ENCODE peak calls at places on chromosomes 12 and 14, in ten cellular contexts. One of them, this sample, is unnamed.

GRCh38 chr12:42744539-42745156 is 155.1 kb upstream of the PRICKLE1 start:
- DNase-seq in AG20443: peak
- DNase-seq in stimulated activated CD4-positive, alpha-beta T cell treated with anti-CD3 and anti-CD28 coated beads, Interleukin-2, amount 100 ng/mL, for 48 hours: no peak
- DNase-seq in iris pigment epithelial cell: no peak
- DNase-seq in LHCN-M2: peak
- DNase-seq in K562: no peak
- DNase-seq in Kasumi-1: no peak
- DNase-seq in cardiac muscle cell: no peak
- DNase-seq in heart right ventricle: no peak
- DNase-seq in activated CD4-positive, alpha-beta T cell treated with anti-CD3 and anti-CD28 coated beads for 48 hours: no peak
- DNase-seq in this sample: no peak

GRCh38 chr12:57235012-57235727 is 5.7 kb downstream of the SHMT2 start:
- DNase-seq in iris pigment epithelial cell: peak
- DNase-seq in cardiac muscle cell: no peak
- DNase-seq in Kasumi-1: no peak
- DNase-seq in heart right ventricle: peak
- DNase-seq in activated CD4-positive, alpha-beta T cell treated with anti-CD3 and anti-CD28 coated beads for 48 hours: no peak
- DNase-seq in K562: peak
- DNase-seq in stimulated activated CD4-positive, alpha-beta T cell treated with anti-CD3 and anti-CD28 coated beads, Interleukin-2, amount 100 ng/mL, for 48 hours: no peak
- DNase-seq in LHCN-M2: no peak
- DNase-seq in AG20443: no peak
- DNase-seq in this sample: peak

GRCh38 chr12:106754331-106754730 is 20.2 kb upstream of the RIC8B start:
- DNase-seq in iris pigment epithelial cell: no peak
- DNase-seq in K562: no peak
- DNase-seq in activated CD4-positive, alpha-beta T cell treated with anti-CD3 and anti-CD28 coated beads for 48 hours: no peak
- DNase-seq in stimulated activated CD4-positive, alpha-beta T cell treated with anti-CD3 and anti-CD28 coated beads, Interleukin-2, amount 100 ng/mL, for 48 hours: no peak
- DNase-seq in LHCN-M2: no peak
- DNase-seq in cardiac muscle cell: no peak
- DNase-seq in AG20443: no peak
- DNase-seq in Kasumi-1: no peak
- DNase-seq in heart right ventricle: no peak
- DNase-seq in this sample: no peak

GRCh38 chr12:77189463-77189862 is 124.1 kb upstream of the E2F7 start:
- DNase-seq in Kasumi-1: no peak
- DNase-seq in iris pigment epithelial cell: peak
- DNase-seq in K562: no peak
- DNase-seq in cardiac muscle cell: no peak
- DNase-seq in activated CD4-positive, alpha-beta T cell treated with anti-CD3 and anti-CD28 coated beads for 48 hours: no peak
- DNase-seq in AG20443: peak
- DNase-seq in heart right ventricle: no peak
- DNase-seq in stimulated activated CD4-positive, alpha-beta T cell treated with anti-CD3 and anti-CD28 coated beads, Interleukin-2, amount 100 ng/mL, for 48 hours: no peak
- DNase-seq in LHCN-M2: peak
- DNase-seq in this sample: peak

GRCh38 chr12:106145539-106146447 is 7.0 kb upstream of the NUAK1 start:
- DNase-seq in AG20443: no peak
- DNase-seq in activated CD4-positive, alpha-beta T cell treated with anti-CD3 and anti-CD28 coated beads for 48 hours: no peak
- DNase-seq in LHCN-M2: no peak
- DNase-seq in iris pigment epithelial cell: no peak
- DNase-seq in cardiac muscle cell: peak
- DNase-seq in heart right ventricle: peak
- DNase-seq in K562: no peak
- DNase-seq in Kasumi-1: no peak
- DNase-seq in stimulated activated CD4-positive, alpha-beta T cell treated with anti-CD3 and anti-CD28 coated beads, Interleukin-2, amount 100 ng/mL, for 48 hours: no peak
- DNase-seq in this sample: no peak

GRCh38 chr12:29582677-29583076 is 85.2 kb upstream of the OVCH1 start:
- DNase-seq in LHCN-M2: no peak
- DNase-seq in activated CD4-positive, alpha-beta T cell treated with anti-CD3 and anti-CD28 coated beads for 48 hours: no peak
- DNase-seq in Kasumi-1: no peak
- DNase-seq in iris pigment epithelial cell: peak
- DNase-seq in AG20443: no peak
- DNase-seq in heart right ventricle: no peak
- DNase-seq in stimulated activated CD4-positive, alpha-beta T cell treated with anti-CD3 and anti-CD28 coated beads, Interleukin-2, amount 100 ng/mL, for 48 hours: no peak
- DNase-seq in cardiac muscle cell: no peak
- DNase-seq in K562: no peak
- DNase-seq in this sample: no peak

GRCh38 chr14:24673534-24674203 is 39.7 kb upstream of the GZMB start:
- DNase-seq in cardiac muscle cell: no peak
- DNase-seq in heart right ventricle: no peak
- DNase-seq in iris pigment epithelial cell: no peak
- DNase-seq in LHCN-M2: no peak
- DNase-seq in AG20443: no peak
- DNase-seq in K562: no peak
- DNase-seq in Kasumi-1: peak
- DNase-seq in stimulated activated CD4-positive, alpha-beta T cell treated with anti-CD3 and anti-CD28 coated beads, Interleukin-2, amount 100 ng/mL, for 48 hours: peak
- DNase-seq in activated CD4-positive, alpha-beta T cell treated with anti-CD3 and anti-CD28 coated beads for 48 hours: peak
- DNase-seq in this sample: no peak

GRCh38 chr12:69688496-69689427 is 10.3 kb downstream of the BEST3 start:
- DNase-seq in AG20443: peak
- DNase-seq in activated CD4-positive, alpha-beta T cell treated with anti-CD3 and anti-CD28 coated beads for 48 hours: peak
- DNase-seq in K562: peak
- DNase-seq in stimulated activated CD4-positive, alpha-beta T cell treated with anti-CD3 and anti-CD28 coated beads, Interleukin-2, amount 100 ng/mL, for 48 hours: peak
- DNase-seq in heart right ventricle: peak
- DNase-seq in cardiac muscle cell: peak
- DNase-seq in iris pigment epithelial cell: peak
- DNase-seq in LHCN-M2: peak
- DNase-seq in Kasumi-1: peak
- DNase-seq in this sample: no peak

GRCh38 chr12:124487065-124487833 is 80.2 kb downstream of the NCOR2 start:
- DNase-seq in K562: peak
- DNase-seq in heart right ventricle: peak
- DNase-seq in AG20443: no peak
- DNase-seq in iris pigment epithelial cell: no peak
- DNase-seq in LHCN-M2: no peak
- DNase-seq in Kasumi-1: no peak
- DNase-seq in stimulated activated CD4-positive, alpha-beta T cell treated with anti-CD3 and anti-CD28 coated beads, Interleukin-2, amount 100 ng/mL, for 48 hours: no peak
- DNase-seq in activated CD4-positive, alpha-beta T cell treated with anti-CD3 and anti-CD28 coated beads for 48 hours: no peak
- DNase-seq in cardiac muscle cell: peak
- DNase-seq in this sample: no peak

GRCh38 chr12:5977556-5977955 is 32.5 kb upstream of the ANO2 start:
- DNase-seq in iris pigment epithelial cell: no peak
- DNase-seq in activated CD4-positive, alpha-beta T cell treated with anti-CD3 and anti-CD28 coated beads for 48 hours: no peak
- DNase-seq in stimulated activated CD4-positive, alpha-beta T cell treated with anti-CD3 and anti-CD28 coated beads, Interleukin-2, amount 100 ng/mL, for 48 hours: no peak
- DNase-seq in K562: no peak
- DNase-seq in LHCN-M2: no peak
- DNase-seq in cardiac muscle cell: no peak
- DNase-seq in heart right ventricle: no peak
- DNase-seq in AG20443: no peak
- DNase-seq in Kasumi-1: no peak
- DNase-seq in this sample: no peak

GRCh38 chr12:131333621-131334440 is 377.1 kb upstream of the SFSWAP start:
- DNase-seq in activated CD4-positive, alpha-beta T cell treated with anti-CD3 and anti-CD28 coated beads for 48 hours: no peak
- DNase-seq in K562: no peak
- DNase-seq in Kasumi-1: no peak
- DNase-seq in cardiac muscle cell: no peak
- DNase-seq in stimulated activated CD4-positive, alpha-beta T cell treated with anti-CD3 and anti-CD28 coated beads, Interleukin-2, amount 100 ng/mL, for 48 hours: no peak
- DNase-seq in iris pigment epithelial cell: no peak
- DNase-seq in heart right ventricle: no peak
- DNase-seq in LHCN-M2: no peak
- DNase-seq in AG20443: no peak
- DNase-seq in this sample: no peak

GRCh38 chr12:122045262-122045661 is 23.6 kb downstream of the BCL7A start:
- DNase-seq in LHCN-M2: no peak
- DNase-seq in cardiac muscle cell: no peak
- DNase-seq in K562: no peak
- DNase-seq in stimulated activated CD4-positive, alpha-beta T cell treated with anti-CD3 and anti-CD28 coated beads, Interleukin-2, amount 100 ng/mL, for 48 hours: no peak
- DNase-seq in heart right ventricle: no peak
- DNase-seq in activated CD4-positive, alpha-beta T cell treated with anti-CD3 and anti-CD28 coated beads for 48 hours: no peak
- DNase-seq in Kasumi-1: no peak
- DNase-seq in iris pigment epithelial cell: no peak
- DNase-seq in AG20443: no peak
- DNase-seq in this sample: no peak

GRCh38 chr14:96037891-96038557 is 1.1 kb upstream of the C14orf132 start:
- DNase-seq in iris pigment epithelial cell: peak
- DNase-seq in AG20443: peak
- DNase-seq in Kasumi-1: no peak
- DNase-seq in cardiac muscle cell: no peak
- DNase-seq in K562: no peak
- DNase-seq in heart right ventricle: peak
- DNase-seq in stimulated activated CD4-positive, alpha-beta T cell treated with anti-CD3 and anti-CD28 coated beads, Interleukin-2, amount 100 ng/mL, for 48 hours: no peak
- DNase-seq in activated CD4-positive, alpha-beta T cell treated with anti-CD3 and anti-CD28 coated beads for 48 hours: no peak
- DNase-seq in LHCN-M2: peak
- DNase-seq in this sample: peak

GRCh38 chr12:108768591-108769500 is 37.5 kb upstream of the CORO1C start:
- DNase-seq in AG20443: peak
- DNase-seq in Kasumi-1: no peak
- DNase-seq in activated CD4-positive, alpha-beta T cell treated with anti-CD3 and anti-CD28 coated beads for 48 hours: peak
- DNase-seq in cardiac muscle cell: peak
- DNase-seq in stimulated activated CD4-positive, alpha-beta T cell treated with anti-CD3 and anti-CD28 coated beads, Interleukin-2, amount 100 ng/mL, for 48 hours: no peak
- DNase-seq in iris pigment epithelial cell: no peak
- DNase-seq in K562: peak
- DNase-seq in LHCN-M2: no peak
- DNase-seq in heart right ventricle: peak
- DNase-seq in this sample: peak

GRCh38 chr12:66716522-66716921 is 37.6 kb upstream of the GRIP1 start:
- DNase-seq in heart right ventricle: no peak
- DNase-seq in stimulated activated CD4-positive, alpha-beta T cell treated with anti-CD3 and anti-CD28 coated beads, Interleukin-2, amount 100 ng/mL, for 48 hours: no peak
- DNase-seq in Kasumi-1: no peak
- DNase-seq in cardiac muscle cell: no peak
- DNase-seq in LHCN-M2: no peak
- DNase-seq in AG20443: no peak
- DNase-seq in K562: no peak
- DNase-seq in iris pigment epithelial cell: no peak
- DNase-seq in activated CD4-positive, alpha-beta T cell treated with anti-CD3 and anti-CD28 coated beads for 48 hours: peak
- DNase-seq in this sample: no peak

GRCh38 chr14:96858643-96859042 is 61.5 kb downstream of the VRK1 start:
- DNase-seq in cardiac muscle cell: no peak
- DNase-seq in Kasumi-1: no peak
- DNase-seq in K562: no peak
- DNase-seq in heart right ventricle: no peak
- DNase-seq in iris pigment epithelial cell: no peak
- DNase-seq in AG20443: no peak
- DNase-seq in stimulated activated CD4-positive, alpha-beta T cell treated with anti-CD3 and anti-CD28 coated beads, Interleukin-2, amount 100 ng/mL, for 48 hours: no peak
- DNase-seq in LHCN-M2: no peak
- DNase-seq in activated CD4-positive, alpha-beta T cell treated with anti-CD3 and anti-CD28 coated beads for 48 hours: no peak
- DNase-seq in this sample: no peak

GRCh38 chr12:118061876-118062791 is 1.2 kb upstream of the WSB2 start:
- DNase-seq in heart right ventricle: peak
- DNase-seq in iris pigment epithelial cell: peak
- DNase-seq in stimulated activated CD4-positive, alpha-beta T cell treated with anti-CD3 and anti-CD28 coated beads, Interleukin-2, amount 100 ng/mL, for 48 hours: no peak
- DNase-seq in LHCN-M2: peak
- DNase-seq in Kasumi-1: peak
- DNase-seq in K562: peak
- DNase-seq in cardiac muscle cell: peak
- DNase-seq in activated CD4-positive, alpha-beta T cell treated with anti-CD3 and anti-CD28 coated beads for 48 hours: peak
- DNase-seq in AG20443: peak
- DNase-seq in this sample: peak

GRCh38 chr14:74551903-74552371 is 58.4 kb downstream of the ISCA2 start:
- DNase-seq in cardiac muscle cell: no peak
- DNase-seq in LHCN-M2: no peak
- DNase-seq in heart right ventricle: peak
- DNase-seq in Kasumi-1: no peak
- DNase-seq in stimulated activated CD4-positive, alpha-beta T cell treated with anti-CD3 and anti-CD28 coated beads, Interleukin-2, amount 100 ng/mL, for 48 hours: no peak
- DNase-seq in iris pigment epithelial cell: no peak
- DNase-seq in AG20443: peak
- DNase-seq in K562: no peak
- DNase-seq in activated CD4-positive, alpha-beta T cell treated with anti-CD3 and anti-CD28 coated beads for 48 hours: no peak
- DNase-seq in this sample: no peak

GRCh38 chr12:91327889-91328288 is 145.3 kb upstream of the DCN start:
- DNase-seq in heart right ventricle: no peak
- DNase-seq in K562: no peak
- DNase-seq in cardiac muscle cell: no peak
- DNase-seq in activated CD4-positive, alpha-beta T cell treated with anti-CD3 and anti-CD28 coated beads for 48 hours: no peak
- DNase-seq in iris pigment epithelial cell: no peak
- DNase-seq in LHCN-M2: peak
- DNase-seq in Kasumi-1: no peak
- DNase-seq in stimulated activated CD4-positive, alpha-beta T cell treated with anti-CD3 and anti-CD28 coated beads, Interleukin-2, amount 100 ng/mL, for 48 hours: no peak
- DNase-seq in AG20443: peak
- DNase-seq in this sample: no peak

GRCh38 chr12:61367281-61367785 is 892.9 kb upstream of the USP15 start:
- DNase-seq in K562: no peak
- DNase-seq in heart right ventricle: no peak
- DNase-seq in activated CD4-positive, alpha-beta T cell treated with anti-CD3 and anti-CD28 coated beads for 48 hours: no peak
- DNase-seq in stimulated activated CD4-positive, alpha-beta T cell treated with anti-CD3 and anti-CD28 coated beads, Interleukin-2, amount 100 ng/mL, for 48 hours: no peak
- DNase-seq in LHCN-M2: no peak
- DNase-seq in Kasumi-1: no peak
- DNase-seq in iris pigment epithelial cell: no peak
- DNase-seq in AG20443: no peak
- DNase-seq in cardiac muscle cell: no peak
- DNase-seq in this sample: no peak

GRCh38 chr14:93764211-93764659 is 24.1 kb downstream of the PRIMA1 start:
- DNase-seq in K562: no peak
- DNase-seq in heart right ventricle: peak
- DNase-seq in activated CD4-positive, alpha-beta T cell treated with anti-CD3 and anti-CD28 coated beads for 48 hours: no peak
- DNase-seq in cardiac muscle cell: peak
- DNase-seq in iris pigment epithelial cell: peak
- DNase-seq in LHCN-M2: no peak
- DNase-seq in stimulated activated CD4-positive, alpha-beta T cell treated with anti-CD3 and anti-CD28 coated beads, Interleukin-2, amount 100 ng/mL, for 48 hours: no peak
- DNase-seq in Kasumi-1: no peak
- DNase-seq in AG20443: peak
- DNase-seq in this sample: no peak

GRCh38 chr12:117151195-117152031 is 38.9 kb downstream of the FBXO21 start:
- DNase-seq in cardiac muscle cell: peak
- DNase-seq in AG20443: peak
- DNase-seq in iris pigment epithelial cell: peak
- DNase-seq in LHCN-M2: no peak
- DNase-seq in Kasumi-1: peak
- DNase-seq in activated CD4-positive, alpha-beta T cell treated with anti-CD3 and anti-CD28 coated beads for 48 hours: peak
- DNase-seq in heart right ventricle: peak
- DNase-seq in stimulated activated CD4-positive, alpha-beta T cell treated with anti-CD3 and anti-CD28 coated beads, Interleukin-2, amount 100 ng/mL, for 48 hours: no peak
- DNase-seq in K562: peak
- DNase-seq in this sample: peak

GRCh38 chr12:69988601-69989194 is 163.7 kb downstream of the MYRFL start:
- DNase-seq in cardiac muscle cell: no peak
- DNase-seq in Kasumi-1: no peak
- DNase-seq in K562: no peak
- DNase-seq in stimulated activated CD4-positive, alpha-beta T cell treated with anti-CD3 and anti-CD28 coated beads, Interleukin-2, amount 100 ng/mL, for 48 hours: no peak
- DNase-seq in AG20443: peak
- DNase-seq in LHCN-M2: peak
- DNase-seq in heart right ventricle: no peak
- DNase-seq in activated CD4-positive, alpha-beta T cell treated with anti-CD3 and anti-CD28 coated beads for 48 hours: no peak
- DNase-seq in iris pigment epithelial cell: peak
- DNase-seq in this sample: no peak

GRCh38 chr12:8860165-8860961 is 37.9 kb downstream of the A2ML1 start:
- DNase-seq in heart right ventricle: peak
- DNase-seq in iris pigment epithelial cell: peak
- DNase-seq in cardiac muscle cell: peak
- DNase-seq in AG20443: peak
- DNase-seq in LHCN-M2: peak
- DNase-seq in K562: peak
- DNase-seq in activated CD4-positive, alpha-beta T cell treated with anti-CD3 and anti-CD28 coated beads for 48 hours: peak
- DNase-seq in stimulated activated CD4-positive, alpha-beta T cell treated with anti-CD3 and anti-CD28 coated beads, Interleukin-2, amount 100 ng/mL, for 48 hours: peak
- DNase-seq in Kasumi-1: peak
- DNase-seq in this sample: peak

GRCh38 chr14:37858733-37859132 is 263.3 kb downstream of the TTC6 start:
- DNase-seq in LHCN-M2: no peak
- DNase-seq in activated CD4-positive, alpha-beta T cell treated with anti-CD3 and anti-CD28 coated beads for 48 hours: no peak
- DNase-seq in cardiac muscle cell: no peak
- DNase-seq in K562: no peak
- DNase-seq in iris pigment epithelial cell: no peak
- DNase-seq in Kasumi-1: no peak
- DNase-seq in stimulated activated CD4-positive, alpha-beta T cell treated with anti-CD3 and anti-CD28 coated beads, Interleukin-2, amount 100 ng/mL, for 48 hours: no peak
- DNase-seq in AG20443: no peak
- DNase-seq in heart right ventricle: no peak
- DNase-seq in this sample: no peak

GRCh38 chr12:59834659-59835474 is 239.0 kb downstream of the SLC16A7 start:
- DNase-seq in K562: peak
- DNase-seq in stimulated activated CD4-positive, alpha-beta T cell treated with anti-CD3 and anti-CD28 coated beads, Interleukin-2, amount 100 ng/mL, for 48 hours: no peak
- DNase-seq in LHCN-M2: peak
- DNase-seq in heart right ventricle: no peak
- DNase-seq in iris pigment epithelial cell: peak
- DNase-seq in activated CD4-positive, alpha-beta T cell treated with anti-CD3 and anti-CD28 coated beads for 48 hours: no peak
- DNase-seq in Kasumi-1: peak
- DNase-seq in AG20443: peak
- DNase-seq in cardiac muscle cell: peak
- DNase-seq in this sample: peak

GRCh38 chr12:18382486-18382885 is 121.2 kb downstream of the PIK3C2G start:
- DNase-seq in iris pigment epithelial cell: peak
- DNase-seq in stimulated activated CD4-positive, alpha-beta T cell treated with anti-CD3 and anti-CD28 coated beads, Interleukin-2, amount 100 ng/mL, for 48 hours: no peak
- DNase-seq in activated CD4-positive, alpha-beta T cell treated with anti-CD3 and anti-CD28 coated beads for 48 hours: no peak
- DNase-seq in cardiac muscle cell: no peak
- DNase-seq in heart right ventricle: no peak
- DNase-seq in Kasumi-1: no peak
- DNase-seq in AG20443: peak
- DNase-seq in K562: no peak
- DNase-seq in LHCN-M2: peak
- DNase-seq in this sample: no peak

GRCh38 chr12:48795550-48796455 is 6.9 kb upstream of the ADCY6 start:
- DNase-seq in cardiac muscle cell: peak
- DNase-seq in stimulated activated CD4-positive, alpha-beta T cell treated with anti-CD3 and anti-CD28 coated beads, Interleukin-2, amount 100 ng/mL, for 48 hours: peak
- DNase-seq in iris pigment epithelial cell: peak
- DNase-seq in AG20443: peak
- DNase-seq in K562: peak
- DNase-seq in Kasumi-1: peak
- DNase-seq in activated CD4-positive, alpha-beta T cell treated with anti-CD3 and anti-CD28 coated beads for 48 hours: peak
- DNase-seq in LHCN-M2: peak
- DNase-seq in heart right ventricle: no peak
- DNase-seq in this sample: peak